ENCODE peak calls at places on chromosomes 3 and 15, in four cellular contexts. T is HL-60, M is GM12878, H is K562. O is an unnamed sample.

GRCh38 chr3:141900343-141900742 is 23.9 kb downstream of the ATP1B3 start:
- DNase-seq in T (no peak), M (no peak), H (no peak), O (no peak)

GRCh38 chr3:141000027-141000663 is 51.0 kb upstream of the SPSB4 start:
- DNase-seq in T (peak; percentile 14), M (peak; percentile 7), H (peak; percentile 65), O (no peak)

GRCh38 chr3:152436707-152437615 is 168.2 kb downstream of the MBNL1 start:
- DNase-seq in T (no peak), M (no peak), H (peak; percentile 46), O (no peak)

GRCh38 chr15:42495361-42496212 is at the start of gene SNAP23:
- DNase-seq in T (peak; percentile 87), M (peak; percentile 61), H (peak; percentile 97), O (peak; percentile 81)

GRCh38 chr15:71125831-71126453 is 10.7 kb downstream of the THSD4 start:
- DNase-seq in T (no peak), M (no peak), H (peak; percentile 23), O (no peak)

GRCh38 chr3:5709704-5710103 is 522.2 kb downstream of the EDEM1 start:
- DNase-seq in T (no peak), M (no peak), H (no peak), O (no peak)

GRCh38 chr3:52441122-52441771 is 3.7 kb downstream of the SEMA3G start:
- DNase-seq in T (no peak), M (no peak), H (no peak), O (no peak)

GRCh38 chr15:80849308-80849707 is 70.1 kb downstream of the CEMIP start:
- DNase-seq in T (no peak), M (no peak), H (no peak), O (no peak)

GRCh38 chr3:185330238-185330637 is 32.7 kb upstream of the MAP3K13 start:
- DNase-seq in T (no peak), M (no peak), H (no peak), O (no peak)

GRCh38 chr15:52466134-52466701 is 62.5 kb downstream of the MYO5A start:
- DNase-seq in T (peak; percentile 74), M (peak; percentile 97), H (no peak), O (peak; percentile 66)

GRCh38 chr15:69668049-69668705 is 215.6 kb downstream of the RPLP1 start:
- DNase-seq in T (peak; percentile 26), M (peak; percentile 17), H (no peak), O (no peak)

GRCh38 chr3:143736651-143737050 is 111.6 kb downstream of the SLC9A9 start:
- DNase-seq in T (no peak), M (no peak), H (no peak), O (no peak)

GRCh38 chr3:149579838-149580542 is 77.8 kb downstream of the WWTR1 start:
- DNase-seq in T (no peak), M (no peak), H (no peak), O (no peak)

GRCh38 chr3:10527295-10528016 is 22.1 kb upstream of the ATP2B2 start:
- DNase-seq in T (no peak), M (no peak), H (no peak), O (no peak)

GRCh38 chr3:123401836-123402530 is 46.9 kb downstream of the ADCY5 start:
- DNase-seq in T (no peak), M (no peak), H (no peak), O (no peak)

GRCh38 chr3:123406598-123406997 is 42.3 kb downstream of the ADCY5 start:
- DNase-seq in T (no peak), M (no peak), H (no peak), O (no peak)

GRCh38 chr3:123405021-123405420 is 43.9 kb downstream of the ADCY5 start:
- DNase-seq in T (no peak), M (no peak), H (no peak), O (no peak)

GRCh38 chr3:123405936-123406510 is 42.9 kb downstream of the ADCY5 start:
- DNase-seq in T (no peak), M (no peak), H (no peak), O (no peak)

DNA sequence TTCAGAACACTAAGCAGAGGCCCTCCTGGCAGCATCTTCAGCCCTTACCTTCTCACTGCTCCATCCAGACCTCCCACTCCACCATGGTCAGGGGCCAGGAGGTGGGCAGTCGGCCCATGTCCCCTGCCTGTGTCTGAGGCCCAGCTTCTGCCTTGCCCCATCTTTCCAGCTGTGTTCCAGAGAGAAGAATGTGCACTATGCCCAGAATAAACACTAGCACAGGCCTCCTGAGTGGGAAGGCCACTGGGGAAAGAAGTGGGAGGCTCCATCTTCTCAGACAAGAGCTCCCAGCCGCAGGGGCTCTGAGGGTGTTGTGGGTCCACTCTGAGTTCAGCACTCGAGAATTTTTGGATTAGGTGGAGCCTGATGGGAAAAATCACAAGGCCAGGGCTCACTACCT is 44.5 kb downstream of the ADCY5 start:
- DNase-seq in T (no peak), M (no peak), H (no peak), O (no peak)
- TF ChIP-seq POLR2AphosphoS5 in T (no peak), M (no peak), H (no peak), O (no peak)

GRCh38 chr3:58560771-58561311 is 16.4 kb downstream of the FAM107A start:
- DNase-seq in T (no peak), M (no peak), H (peak; percentile 20), O (no peak)
- TF ChIP-seq SPI1 in T (no peak), M (no peak), H (no peak), O (no peak)

DNA sequence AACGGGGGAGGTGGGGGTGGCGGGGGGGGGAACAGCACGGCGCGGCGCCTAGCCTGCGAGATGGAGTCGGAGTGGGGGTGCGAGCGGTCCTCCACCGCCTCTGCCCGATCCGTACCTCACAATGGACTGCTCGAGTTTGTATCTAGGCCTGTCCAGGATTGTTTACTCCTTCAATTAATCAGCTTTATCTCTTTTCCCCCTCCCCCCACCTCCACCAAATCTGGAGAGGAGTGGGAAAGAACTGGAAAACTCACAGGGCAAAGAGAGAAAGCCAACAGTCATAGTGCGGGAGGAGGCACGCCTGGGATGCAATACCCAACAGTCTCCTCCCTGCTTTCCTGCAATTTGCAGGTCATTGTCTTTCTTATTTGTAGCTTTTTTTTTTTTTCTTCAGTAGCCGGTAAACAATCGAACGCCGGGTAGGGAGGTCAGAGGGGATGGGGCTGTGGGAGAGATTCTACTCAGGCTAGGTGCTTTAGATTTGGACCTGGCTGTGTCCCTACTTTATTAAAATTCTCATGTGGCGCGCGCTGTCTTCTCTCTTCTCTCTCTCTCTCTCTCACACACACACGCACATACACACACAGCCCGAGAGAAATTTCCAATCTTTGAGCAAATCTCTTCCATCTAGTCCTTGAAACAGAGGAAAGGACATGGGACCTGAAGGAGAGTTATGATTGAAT is 6.9 kb upstream of the MEIS2 start:
- DNase-seq in T (no peak), M (no peak), H (no peak), O (no peak)
- TF ChIP-seq POLR2AphosphoS5 in T (no peak), M (no peak), H (no peak), O (no peak)

GRCh38 chr15:73989001-73989798 is 2.9 kb downstream of the STOML1 start:
- DNase-seq in T (no peak), M (no peak), H (peak; percentile 44), O (no peak)
- TF ChIP-seq SPI1 in T (no peak), M (no peak), H (no peak), O (no peak)

O was measured in GM12891.